ENCODE peak calls at places on chromosomes 4 and X, in four cellular contexts. C is upper lobe of right lung, H is SK-N-SH, B is sigmoid colon. M is an unnamed sample.

GRCh38 chr4:144223129-144223528 is 82.6 kb upstream of the GYPA start:
- DNase-seq in H (no peak), C (no peak), B (no peak), M (no peak)

GRCh38 chrX:82041034-82041433 is 839.1 kb downstream of the SH3BGRL start:
- DNase-seq in C (no peak), B (no peak), H (no peak), M (no peak)

GRCh38 chr4:38873290-38873949 is 5.8 kb downstream of the FAM114A1 start:
- DNase-seq in B (no peak), C (no peak), H (no peak), M (no peak)

GRCh38 chr4:175891863-175892262 is 79.8 kb upstream of the GPM6A start:
- DNase-seq in B (no peak), C (no peak), H (peak), M (no peak)

GRCh38 chr4:139814285-139815015 is 148.8 kb downstream of the MGST2 start:
- DNase-seq in C (no peak), H (no peak), B (no peak), M (no peak)

GRCh38 chr4:77481856-77482255 is 123.8 kb upstream of the CXCL13 start:
- DNase-seq in H (no peak), B (no peak), C (no peak), M (no peak)

GRCh38 chr4:121650741-121651140 is 46.0 kb downstream of the ANXA5 start:
- DNase-seq in H (no peak), C (no peak), B (no peak), M (no peak)

GRCh38 chrX:143648705-143649104 is 12.8 kb upstream of the SLITRK4 start:
- DNase-seq in B (no peak), H (no peak), C (no peak), M (no peak)

GRCh38 chr4:71251266-71251665 is 87.6 kb upstream of the SLC4A4 start:
- DNase-seq in B (no peak), H (no peak), C (no peak), M (no peak)

GRCh38 chr4:23930750-23931488 is 41.1 kb upstream of the PPARGC1A start:
- DNase-seq in B (peak), H (peak), C (peak), M (no peak)

GRCh38 chr4:2067446-2068197 is 8.5 kb downstream of the NAT8L start:
- DNase-seq in B (peak), C (peak), H (no peak), M (peak)

GRCh38 chr4:37244583-37245390 is at the start of gene NWD2:
- DNase-seq in C (no peak), B (no peak), H (peak), M (peak)

GRCh38 chr4:1204828-1205591 is 32.6 kb upstream of the SPON2 start:
- DNase-seq in H (peak), C (peak), B (peak), M (peak)

GRCh38 chrX:25524150-25524549 is 508.4 kb upstream of the ARX start:
- DNase-seq in B (no peak), C (no peak), H (no peak), M (no peak)
- TF ChIP-seq CTCF in B (no peak), C (no peak), H (no peak), M (no peak)

DNA sequence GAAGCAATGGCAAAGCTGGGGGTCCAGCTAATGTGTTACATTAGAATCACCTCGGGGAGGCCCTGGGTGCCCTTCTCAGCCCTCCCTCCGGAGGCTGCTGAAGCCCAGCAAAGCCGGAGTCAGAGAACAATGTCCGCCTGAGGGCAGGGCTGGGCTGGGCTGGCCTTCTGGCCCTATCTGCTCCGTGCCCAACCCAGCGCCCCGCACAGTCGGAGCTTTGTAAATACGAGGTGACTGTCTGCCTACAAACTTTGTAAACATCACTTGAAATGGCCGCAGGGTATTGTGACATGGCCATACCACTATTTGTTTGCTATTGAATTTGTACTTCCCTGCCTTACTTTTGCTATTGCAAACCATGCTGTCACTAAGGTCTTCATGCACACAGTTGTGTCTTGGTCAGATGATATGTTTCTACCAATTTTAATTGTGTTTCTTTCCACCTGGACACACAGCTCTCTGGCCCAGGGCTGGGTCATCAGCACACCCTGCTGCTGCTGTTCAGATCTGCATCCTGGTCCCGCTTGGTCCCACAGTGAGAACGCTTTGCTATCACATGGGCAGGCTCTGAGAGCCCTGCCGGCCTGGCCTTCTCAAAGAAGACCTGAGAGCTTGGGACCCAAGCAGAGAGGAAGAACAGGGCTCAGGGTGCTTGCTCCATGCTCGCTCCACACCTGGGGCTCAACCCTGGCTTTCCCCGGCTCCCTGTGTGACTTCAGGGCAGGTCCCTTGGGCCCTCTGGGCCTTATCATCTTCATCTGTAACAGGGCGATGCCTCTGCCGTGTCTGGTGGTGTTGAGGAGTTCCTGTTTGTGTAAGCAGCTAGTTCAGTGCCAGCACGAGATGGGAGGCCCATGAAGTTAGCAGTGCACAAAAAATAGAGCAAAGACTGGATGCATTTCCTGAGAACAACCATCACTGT is 2.2 kb downstream of the S100P start:
- DNase-seq in H (peak), B (no peak), C (no peak), M (no peak)
- TF ChIP-seq CTCF in H (no peak), B (no peak), C (no peak), M (no peak)

GRCh38 chr4:15725608-15726007 is 22.7 kb downstream of the BST1 start:
- DNase-seq in B (no peak), C (no peak), H (no peak), M (no peak)
- TF ChIP-seq CTCF in B (no peak), C (no peak), H (no peak), M (no peak)

DNA sequence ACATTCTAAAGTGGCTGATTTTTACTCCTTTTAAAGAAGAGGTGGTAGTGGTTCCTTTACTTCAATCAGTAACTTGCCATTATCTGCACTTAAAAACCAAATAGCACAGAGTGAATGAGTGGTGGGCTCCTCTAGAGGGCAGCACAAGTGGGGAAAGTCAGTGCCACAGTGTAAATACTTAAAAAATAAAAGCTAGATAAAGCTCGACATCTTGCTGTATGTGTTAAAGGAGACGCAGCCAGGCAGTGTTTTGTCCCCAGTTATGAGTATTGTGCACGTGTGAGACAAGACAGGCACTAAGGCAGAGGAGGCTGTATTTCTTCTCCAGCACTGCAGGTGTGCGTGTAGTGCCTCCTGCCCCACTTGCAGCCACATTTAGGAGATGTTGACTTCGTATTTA is 24.6 kb downstream of the NAP1L5 start:
- DNase-seq in B (no peak), C (no peak), H (peak), M (no peak)
- TF ChIP-seq CTCF in B (no peak), C (peak), H (peak), M (peak)

DNA sequence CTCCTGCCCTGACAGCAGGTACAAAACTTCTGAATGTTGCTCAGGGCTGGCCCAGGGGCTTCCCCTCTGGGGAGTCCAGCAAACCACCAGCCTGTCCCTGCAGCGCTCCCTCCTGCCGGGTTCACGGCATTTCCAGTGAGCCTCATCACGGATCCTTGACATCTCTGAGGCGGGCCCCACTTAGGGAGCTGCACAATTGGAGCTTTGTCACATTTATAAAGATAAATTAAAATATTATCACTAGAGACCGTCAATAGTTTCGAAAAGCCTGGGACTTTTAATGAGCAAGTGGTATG is 5.1 kb upstream of the SORCS2 start:
- DNase-seq in C (peak), B (peak), H (no peak), M (no peak)
- TF ChIP-seq CTCF in C (no peak), B (no peak), H (no peak), M (peak)

GRCh38 chr4:73970945-73971344 is 10.9 kb downstream of the PF4 start:
- DNase-seq in B (no peak), H (no peak), C (no peak), M (no peak)

GRCh38 chr4:73967891-73968290 is 13.9 kb downstream of the PF4 start:
- DNase-seq in C (no peak), B (no peak), H (no peak), M (no peak)

GRCh38 chr4:73970011-73970410 is 11.8 kb downstream of the PF4 start:
- DNase-seq in C (no peak), B (no peak), H (no peak), M (no peak)

GRCh38 chr4:73962724-73963123 is 19.1 kb downstream of the PF4 start:
- DNase-seq in B (no peak), H (no peak), C (no peak), M (no peak)

GRCh38 chr4:73964862-73965611 is 16.8 kb downstream of the PF4 start:
- DNase-seq in H (no peak), B (no peak), C (peak), M (no peak)
- TF ChIP-seq CTCF in H (peak), B (no peak), C (peak), M (peak)

GRCh38 chr4:185764880-185765279 is 47.1 kb downstream of the SORBS2 start:
- DNase-seq in H (no peak), B (no peak), C (no peak), M (no peak)
- TF ChIP-seq CTCF in H (no peak), B (no peak), C (no peak), M (no peak)

GRCh38 chrX:35382966-35383365 is 415.2 kb upstream of the MAGEB16 start:
- DNase-seq in B (no peak), C (no peak), H (no peak), M (no peak)

DNA sequence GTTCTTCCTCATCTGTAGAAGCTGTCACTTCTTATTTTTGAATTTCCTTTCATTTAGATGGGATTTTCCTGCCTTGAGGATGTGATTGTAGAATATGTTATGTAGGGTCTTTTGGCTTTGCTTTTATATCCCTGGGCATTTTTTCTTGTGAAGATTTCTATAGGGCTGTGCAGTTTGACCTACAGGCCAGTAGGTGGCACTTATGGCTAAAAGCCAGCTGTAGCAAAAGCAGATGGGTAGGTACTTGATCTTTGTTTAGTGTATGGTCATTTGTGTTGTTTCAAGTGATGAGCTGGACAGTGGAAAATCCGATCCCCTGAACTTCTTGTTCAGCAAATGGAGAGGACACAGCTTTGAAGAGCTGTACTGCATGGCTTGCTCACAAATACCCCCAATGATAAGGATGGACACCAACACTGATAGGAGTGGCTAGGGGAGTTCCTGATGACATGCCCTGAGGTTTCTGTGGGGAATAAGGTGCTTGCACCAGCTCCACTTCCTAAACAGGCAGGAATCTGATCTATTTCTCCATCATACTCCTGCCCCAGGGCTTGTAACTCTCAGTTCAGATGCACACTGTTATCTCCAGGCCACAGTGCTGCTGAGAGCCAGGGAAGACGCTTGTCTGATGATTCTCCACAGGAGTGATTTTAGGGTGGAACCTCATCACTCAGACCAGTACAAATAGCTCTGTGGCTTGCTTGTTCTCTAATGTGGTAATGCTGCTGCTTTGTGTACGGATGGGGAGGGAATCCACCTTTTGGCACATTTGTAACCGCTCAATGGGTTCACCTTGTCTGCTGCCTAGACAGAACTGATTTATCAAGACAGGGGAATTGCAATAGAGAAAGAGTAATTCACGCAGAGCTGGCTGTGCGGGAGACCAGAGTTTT is 417.1 kb upstream of the MAGEB16 start:
- DNase-seq in B (no peak), H (peak), C (no peak), M (no peak)
- TF ChIP-seq CTCF in B (no peak), H (peak), C (peak), M (peak)

M was measured in chondrocyte.